ENCODE peak calls at places on chromosomes 6 and 20, in four cellular contexts. N, P, B and U are unnamed samples.

GRCh38 chr6:102114402-102114801 is 720.9 kb downstream of the GRIK2 start:
- DNase-seq in N (no peak), B (no peak), P (no peak), U (no peak)

GRCh38 chr6:148225871-148226270 is 116.8 kb upstream of the SASH1 start:
- DNase-seq in B (no peak), P (no peak), N (no peak), U (no peak)

GRCh38 chr6:19988555-19988954 is 151.4 kb downstream of the ID4 start:
- DNase-seq in N (no peak), P (no peak), B (no peak), U (no peak)

GRCh38 chr20:45052698-45053440 is 48.1 kb downstream of the KCNS1 start:
- DNase-seq in B (no peak), P (peak; percentile 21), N (no peak), U (no peak)

GRCh38 chr20:35360033-35360432 is 51.7 kb downstream of the UQCC1 start:
- DNase-seq in P (no peak), B (no peak), N (no peak), U (no peak)

GRCh38 chr6:170165501-170166117 is 125.3 kb downstream of the DLL1 start:
- DNase-seq in P (no peak), B (no peak), N (no peak), U (no peak)

GRCh38 chr6:13586936-13587542 is 12.6 kb downstream of the SIRT5 start:
- DNase-seq in B (no peak), N (no peak), P (no peak), U (no peak)

GRCh38 chr20:56427797-56428196 is 15.7 kb downstream of the CASS4 start:
- DNase-seq in P (no peak), N (no peak), B (no peak), U (no peak)

GRCh38 chr6:33271098-33271607 is 523 bp downstream of the VPS52 start:
- DNase-seq in P (no peak), N (no peak), B (no peak), U (no peak)

GRCh38 chr6:135162678-135163439 is 18.2 kb upstream of the MYB start:
- DNase-seq in P (peak; percentile 24), B (peak; percentile 21), N (no peak), U (peak; percentile 41)

GRCh38 chr6:10962673-10963072 is 75.8 kb downstream of the SYCP2L start:
- DNase-seq in B (no peak), P (no peak), N (no peak), U (no peak)

GRCh38 chr6:42138630-42139619 is 3.5 kb downstream of the C6orf132 start:
- DNase-seq in B (no peak), N (no peak), P (no peak), U (no peak)

GRCh38 chr6:36660771-36661471 is 17.6 kb upstream of the CDKN1A start:
- DNase-seq in B (peak; percentile 65), N (peak; percentile 68), P (no peak), U (peak; percentile 58)

GRCh38 chr6:27502508-27503435 is 29.9 kb upstream of the ZNF184 start:
- DNase-seq in P (peak; percentile 66), N (peak; percentile 49), B (peak; percentile 42), U (peak; percentile 29)

GRCh38 chr6:143929975-143930374 is 65.7 kb downstream of the ZC2HC1B start:
- DNase-seq in B (no peak), P (no peak), N (no peak), U (no peak)

GRCh38 chr6:40692311-40692710 is 105.1 kb upstream of the LRFN2 start:
- DNase-seq in N (no peak), P (no peak), B (no peak), U (no peak)

GRCh38 chr6:1625352-1625773 is 15.6 kb downstream of the FOXC1 start:
- DNase-seq in N (no peak), P (no peak), B (no peak), U (no peak)

GRCh38 chr6:45678063-45678620 is 300.4 kb upstream of the SUPT3H start:
- DNase-seq in P (no peak), B (no peak), N (no peak), U (no peak)

GRCh38 chr20:19100975-19101374 is 111.5 kb upstream of the SLC24A3 start:
- DNase-seq in N (no peak), B (no peak), P (no peak), U (no peak)

GRCh38 chr6:132253211-132253610 is 148.1 kb downstream of the MOXD1 start:
- DNase-seq in N (no peak), P (no peak), B (no peak), U (no peak)

GRCh38 chr6:154888426-154888825 is 106.7 kb upstream of the TIAM2 start:
- DNase-seq in B (no peak), N (no peak), P (no peak), U (no peak)

DNA sequence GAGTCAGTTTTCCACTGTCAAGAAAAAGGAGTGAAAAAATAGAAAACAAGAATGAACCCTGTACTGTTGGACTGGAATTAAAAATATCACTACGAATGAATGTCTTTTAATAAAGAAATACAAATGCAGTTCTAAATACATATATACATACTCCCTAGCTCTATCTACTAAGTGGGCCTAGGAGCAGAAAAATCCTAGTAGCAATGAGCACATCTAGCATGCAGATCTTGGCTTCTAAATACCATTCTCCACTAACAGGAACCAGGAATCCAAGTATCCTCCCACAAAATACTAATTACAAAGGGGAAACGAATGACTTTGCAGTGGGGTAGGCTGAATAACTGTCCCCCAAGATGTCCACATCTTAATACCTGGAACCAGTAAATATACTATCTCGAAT is 25.4 kb downstream of the SEC63 start:
- DNase-seq in B (no peak), P (no peak), N (no peak), U (no peak)
- H3K9me3 ChIP-seq in B (peaks cover 7% of the 10 kb centered on the region), P (no peaks in the 10 kb centered on the region), N (peaks cover 19% of the 10 kb centered on the region), U (no peaks in the 10 kb centered on the region)

DNA sequence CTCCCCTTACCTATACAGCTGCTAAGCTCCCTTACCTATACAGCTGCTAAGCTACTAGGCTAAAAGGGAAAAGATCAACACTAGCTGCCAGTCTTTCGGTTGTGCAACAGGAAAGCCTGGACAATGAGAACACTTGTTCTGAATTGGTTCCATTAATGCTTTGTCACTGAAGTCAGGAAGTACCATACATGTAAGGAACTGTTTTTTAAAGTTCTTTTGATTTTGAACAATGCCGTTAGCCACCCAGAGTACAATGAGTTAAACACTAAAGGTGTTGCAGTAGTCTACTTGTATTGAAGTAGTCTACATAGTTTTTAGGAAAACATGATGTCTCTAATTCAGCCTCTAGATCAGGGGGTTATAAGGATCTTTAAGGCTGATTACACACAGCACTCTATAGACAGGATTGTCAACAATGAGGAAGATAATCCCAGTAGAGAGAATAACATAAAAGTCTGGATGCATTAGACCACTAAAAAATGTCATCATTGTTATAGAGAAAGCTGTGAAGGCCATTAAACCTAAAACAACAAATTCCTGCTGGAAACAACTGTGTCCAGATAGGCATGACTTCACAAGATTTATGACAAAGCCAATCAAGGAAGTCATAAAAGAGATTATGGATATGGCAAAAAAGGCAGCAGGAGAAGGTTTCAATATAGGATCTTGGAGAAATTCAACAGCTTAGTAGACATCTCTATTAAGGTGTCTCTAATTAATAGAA is 306.3 kb downstream of the PHF3 start:
- DNase-seq in N (no peak), B (no peak), P (no peak), U (no peak)
- H3K27ac ChIP-seq in N (no peak overlapping the region), B (no peak overlapping the region), P (no peak overlapping the region), U (no peak overlapping the region)

GRCh38 chr6:87259791-87260190 is 62.6 kb upstream of the SMIM8 start:
- DNase-seq in B (no peak), N (no peak), P (no peak), U (no peak)

GRCh38 chr6:87261534-87261933 is 60.9 kb upstream of the SMIM8 start:
- DNase-seq in P (no peak), B (no peak), N (no peak), U (no peak)

GRCh38 chr6:87257975-87258374 is 64.4 kb upstream of the SMIM8 start:
- DNase-seq in P (no peak), N (no peak), B (no peak), U (no peak)

GRCh38 chr6:87257046-87257445 is 65.3 kb upstream of the SMIM8 start:
- DNase-seq in P (no peak), N (no peak), B (no peak), U (no peak)

GRCh38 chr6:87257565-87257964 is 64.8 kb upstream of the SMIM8 start:
- DNase-seq in P (no peak), N (no peak), B (no peak), U (no peak)
- H3K9me3 ChIP-seq in P (no peaks in the 10 kb centered on the region), N (no peaks in the 10 kb centered on the region), B (no peaks in the 10 kb centered on the region), U (no peaks in the 10 kb centered on the region)

GRCh38 chr6:30102701-30103629 is 9.9 kb downstream of the TRIM31 start:
- DNase-seq in N (peak; percentile 85), B (peak; percentile 84), P (peak; percentile 83), U (peak; percentile 94)
- H3K27ac ChIP-seq in N (peak overlapping the region; percentile 76), B (peak overlapping the region; percentile 71), P (no peak overlapping the region), U (no peak overlapping the region)

DNA sequence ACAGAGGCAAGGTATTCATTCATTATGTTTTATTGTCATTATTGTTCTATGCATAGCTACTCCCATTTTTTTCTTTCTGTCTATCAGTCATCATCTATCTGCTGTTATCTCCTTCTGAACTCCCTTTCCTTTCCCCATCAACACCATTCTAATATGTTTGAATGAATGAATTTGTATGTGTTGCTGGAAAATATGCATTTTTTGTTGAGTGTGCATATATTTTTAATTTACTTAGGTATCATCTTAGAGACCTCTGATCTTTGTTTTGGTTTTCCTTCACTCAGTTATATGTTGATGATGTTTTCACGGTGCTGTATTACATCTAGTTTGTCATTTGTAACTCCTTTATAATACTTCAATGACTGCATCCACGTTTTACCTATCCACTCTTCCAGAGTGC is 12.1 kb upstream of the PRL start:
- DNase-seq in B (no peak), N (no peak), P (no peak), U (no peak)
- H3K9me3 ChIP-seq in B (peaks cover 5% of the 10 kb centered on the region), N (peaks cover 40% of the 10 kb centered on the region), P (no peaks in the 10 kb centered on the region), U (no peaks in the 10 kb centered on the region)